ENCODE peak calls at places on chromosomes 13 and 19, in nine cellular contexts. F, D, W, L, K, G, S, Z and I are unnamed samples.

GRCh38 chr13:47903836-47904235 is 97.2 kb downstream of the SUCLA2 start:
- DNase-seq in S (peak), F (no peak), G (no peak), D (peak), L (peak), Z (no peak), W (no peak), K (peak), I (no peak)

GRCh38 chr19:7833225-7834156 is 3.5 kb downstream of the EVI5L start:
- DNase-seq in S (no peak), Z (peak), F (no peak), D (peak), K (peak), W (no peak), G (no peak), L (no peak), I (no peak)

GRCh38 chr13:45340422-45341033 is 455 bp downstream of the TPT1 start:
- DNase-seq in W (peak), Z (peak), K (peak), D (peak), S (peak), F (peak), L (peak), G (peak), I (peak)

GRCh38 chr19:2328401-2329161 is at the start of the genes LSM7 and SPPL2B:
- DNase-seq in G (peak), K (peak), L (peak), Z (peak), F (peak), W (peak), S (peak), D (peak), I (peak)

GRCh38 chr19:12482505-12482886 is 2.1 kb downstream of the ZNF709 start:
- DNase-seq in G (no peak), L (no peak), D (no peak), S (no peak), K (no peak), F (no peak), Z (no peak), W (no peak), I (peak)

GRCh38 chr19:3186891-3187661 is 1.3 kb downstream of the NCLN start:
- DNase-seq in S (no peak), D (no peak), K (no peak), W (no peak), F (no peak), Z (no peak), L (no peak), G (no peak), I (no peak)

GRCh38 chr19:38057954-38058690 is 151.1 kb downstream of the SIPA1L3 start:
- DNase-seq in Z (no peak), K (no peak), W (no peak), L (no peak), D (no peak), S (no peak), G (no peak), F (no peak), I (no peak)

GRCh38 chr19:47239152-47239551 is 8.2 kb upstream of the BBC3 start:
- DNase-seq in F (no peak), K (no peak), Z (no peak), W (no peak), L (no peak), D (no peak), G (peak), S (no peak), I (no peak)

GRCh38 chr13:34672631-34673030 is 269.4 kb upstream of the NBEA start:
- DNase-seq in Z (no peak), D (peak), F (no peak), K (no peak), W (no peak), S (no peak), L (no peak), G (no peak), I (no peak)

GRCh38 chr13:38141792-38142191 is 207.9 kb upstream of the UFM1 start:
- DNase-seq in D (peak), K (no peak), F (no peak), S (no peak), G (no peak), L (no peak), Z (no peak), W (no peak), I (no peak)

GRCh38 chr19:39506944-39507714 is 7.8 kb upstream of the SELENOV start:
- DNase-seq in L (no peak), F (peak), W (peak), K (peak), G (peak), Z (no peak), S (peak), D (peak), I (peak)

GRCh38 chr13:102369303-102369702 is 32.5 kb downstream of the FGF14 start:
- DNase-seq in F (no peak), S (no peak), K (no peak), Z (no peak), W (no peak), D (no peak), L (no peak), G (no peak), I (no peak)

GRCh38 chr19:35439921-35440320 is 8.1 kb upstream of the FFAR2 start:
- DNase-seq in K (no peak), F (no peak), W (no peak), S (no peak), Z (no peak), D (no peak), L (no peak), G (no peak), I (no peak)

GRCh38 chr13:65985632-65986031 is 1244.5 kb downstream of the PCDH9 start:
- DNase-seq in G (no peak), L (no peak), F (no peak), Z (no peak), K (no peak), W (no peak), D (no peak), S (no peak), I (no peak)

GRCh38 chr19:18399008-18399407 is 1.6 kb upstream of the LRRC25 start:
- DNase-seq in L (no peak), W (no peak), D (no peak), F (no peak), Z (no peak), G (no peak), S (peak), K (no peak), I (no peak)

GRCh38 chr13:65387743-65388347 is 1842.3 kb downstream of the PCDH9 start:
- DNase-seq in S (no peak), D (no peak), L (no peak), G (no peak), K (no peak), F (no peak), W (no peak), Z (no peak), I (no peak)

GRCh38 chr19:29741776-29742175 is 26.7 kb upstream of the C19orf12 start:
- DNase-seq in F (no peak), K (no peak), S (no peak), Z (no peak), L (no peak), W (no peak), G (no peak), D (no peak), I (no peak)

GRCh38 chr19:51702754-51703654 is 9.9 kb downstream of the SPACA6 start:
- DNase-seq in S (no peak), Z (peak), F (no peak), D (no peak), K (no peak), W (no peak), L (no peak), G (no peak), I (no peak)

GRCh38 chr13:37070145-37070695 is 10.7 kb upstream of the SUPT20H start:
- DNase-seq in F (no peak), K (no peak), G (no peak), L (no peak), W (no peak), S (no peak), D (no peak), Z (no peak), I (no peak)

GRCh38 chr13:52713894-52714293 is 25.7 kb downstream of the CNMD start:
- DNase-seq in D (peak), G (no peak), F (no peak), Z (peak), S (no peak), W (no peak), K (no peak), L (no peak), I (no peak)

GRCh38 chr19:40907968-40908735 is 26.1 kb upstream of the CYP2A7 start:
- DNase-seq in L (no peak), G (peak), K (no peak), D (no peak), S (no peak), Z (no peak), F (peak), W (peak), I (peak)

GRCh38 chr13:99165753-99166587 is 34.7 kb upstream of the UBAC2 start:
- DNase-seq in S (no peak), W (no peak), F (no peak), Z (no peak), L (no peak), K (no peak), D (no peak), G (no peak), I (no peak)

GRCh38 chr19:45354443-45354842 is 13.9 kb downstream of the KLC3 start:
- DNase-seq in F (no peak), L (no peak), W (no peak), K (no peak), Z (no peak), D (no peak), S (no peak), G (no peak), I (no peak)

GRCh38 chr19:18051887-18052286 is 34.8 kb downstream of the IL12RB1 start:
- DNase-seq in G (no peak), D (peak), S (no peak), F (no peak), L (no peak), W (no peak), Z (peak), K (no peak), I (no peak)

GRCh38 chr19:47112166-47112663 is 1.4 kb downstream of the ZC3H4 start:
- DNase-seq in K (peak), D (peak), Z (peak), G (peak), L (no peak), W (peak), F (peak), S (peak), I (peak)

GRCh38 chr13:61156753-61157152 is 258.9 kb downstream of the PCDH20 start:
- DNase-seq in S (no peak), D (peak), L (no peak), G (no peak), K (no peak), F (no peak), W (no peak), Z (no peak), I (no peak)

GRCh38 chr13:30576528-30576927 is 41.2 kb upstream of the USPL1 start:
- DNase-seq in W (no peak), Z (no peak), G (peak), S (no peak), L (no peak), K (peak), F (peak), D (peak), I (no peak)

GRCh38 chr19:17680235-17680722 is 7.9 kb downstream of the UNC13A start:
- DNase-seq in Z (peak), D (peak), G (peak), F (no peak), S (peak), L (no peak), K (no peak), W (peak), I (peak)

GRCh38 chr13:76038920-76039716 is 403.0 kb downstream of the LMO7 start:
- DNase-seq in S (no peak), Z (no peak), F (no peak), W (no peak), D (no peak), L (no peak), G (no peak), K (no peak), I (no peak)